ENCODE peak calls at places on chromosomes 16 and 17, in ten cellular contexts. T is NCI-H460; O is HCT116; J is CD4-positive, CD25-positive, alpha-beta regulatory T cell; U is SHP77 treated with DMSO at 0.1 percent for 48 hours; F is CD8-positive, alpha-beta T cell; V is HTR-8/SVneo; H is lower leg skin; A is GOT3; X is HEK293T. L is an unnamed sample.
A peak's percentile ranks its signal among the peaks of the same experiment; 100 is the strongest.

GRCh38 chr17:61468263-61468907 is 16.2 kb downstream of the TBX4 start:
- DNase-seq in T (no peak), O (no peak), J (no peak), U (no peak), F (no peak), V (no peak), H (no peak), A (no peak), X (no peak), L (no peak)

GRCh38 chr16:12067714-12068401 is 91.3 kb downstream of the SNX29 start:
- DNase-seq in T (peak; percentile 64), O (peak; percentile 65), J (peak; percentile 22), U (peak; percentile 57), F (peak; percentile 64), V (peak; percentile 79), H (no peak), A (peak; percentile 19), X (peak; percentile 75), L (peak; percentile 72)

GRCh38 chr16:66099261-66099660 is 267.2 kb upstream of the CDH5 start:
- DNase-seq in T (no peak), O (no peak), J (no peak), U (no peak), F (no peak), V (no peak), H (no peak), A (no peak), X (no peak), L (no peak)

GRCh38 chr17:61490540-61490975 is 38.3 kb downstream of the TBX4 start:
- DNase-seq in T (peak; percentile 70), O (no peak), J (no peak), U (no peak), F (no peak), V (peak; percentile 86), H (no peak), A (no peak), X (no peak), L (no peak)

GRCh38 chr16:49281843-49282642 is 405 bp upstream of the CBLN1 start:
- DNase-seq in T (peak; percentile 86), O (no peak), J (no peak), U (peak; percentile 9), F (no peak), V (no peak), H (no peak), A (peak; percentile 55), X (peak; percentile 96), L (no peak)

GRCh38 chr17:71741836-71742235 is 379.0 kb upstream of the SOX9 start:
- DNase-seq in T (no peak), O (no peak), J (no peak), U (no peak), F (no peak), V (no peak), H (no peak), A (no peak), X (no peak), L (no peak)

GRCh38 chr17:7403902-7404736 is at the start of gene TMEM256:
- DNase-seq in T (peak; percentile 99), O (peak; percentile 98), J (peak; percentile 95), U (peak; percentile 100), F (peak; percentile 92), V (peak; percentile 99), H (peak; percentile 100), A (peak; percentile 97), X (peak; percentile 93), L (peak; percentile 91)

GRCh38 chr17:72554508-72554907 is 433.7 kb downstream of the SOX9 start:
- DNase-seq in T (no peak), O (no peak), J (no peak), U (no peak), F (no peak), V (no peak), H (no peak), A (no peak), X (no peak), L (no peak)

GRCh38 chr17:73338050-73338491 is 26.3 kb upstream of the CDC42EP4 start:
- DNase-seq in T (no peak), O (no peak), J (no peak), U (no peak), F (no peak), V (no peak), H (peak; percentile 90), A (no peak), X (no peak), L (no peak)

GRCh38 chr16:51239196-51239595 is 88.1 kb upstream of the SALL1 start:
- DNase-seq in T (no peak), O (no peak), J (no peak), U (no peak), F (no peak), V (no peak), H (no peak), A (no peak), X (no peak), L (no peak)